ENCODE peak calls at places on chromosomes 13 and 19, in four cellular contexts. P, V, H and I are unnamed samples.

GRCh38 chr13:24271231-24271610 is 38.2 kb upstream of the C1QTNF9 start:
- DNase-seq in V (no peak), P (no peak), H (no peak), I (no peak)

GRCh38 chr19:18205180-18205915 is 1.5 kb upstream of the RAB3A start:
- DNase-seq in V (peak), P (peak), H (peak), I (peak)

GRCh38 chr13:113616991-113617749 is 32.6 kb downstream of the TFDP1 start:
- DNase-seq in H (peak), P (peak), V (peak), I (no peak)

GRCh38 chr19:13887039-13887438 is 10.1 kb downstream of the NANOS3 start:
- DNase-seq in H (no peak), P (no peak), V (no peak), I (no peak)

GRCh38 chr19:33400856-33401682 is 27.6 kb downstream of the CEBPG start:
- DNase-seq in P (no peak), V (peak), H (no peak), I (no peak)

GRCh38 chr19:42066075-42066754 is 3.8 kb downstream of the GRIK5 start:
- DNase-seq in V (no peak), P (no peak), H (no peak), I (no peak)

GRCh38 chr19:13459351-13459750 is 46.9 kb downstream of the CACNA1A start:
- DNase-seq in V (no peak), H (no peak), P (no peak), I (no peak)

GRCh38 chr19:38032151-38032550 is 125.1 kb downstream of the SIPA1L3 start:
- DNase-seq in V (no peak), P (no peak), H (peak), I (no peak)

GRCh38 chr19:42176649-42176989 is 40.9 kb downstream of the DEDD2 start:
- DNase-seq in V (no peak), P (no peak), H (no peak), I (no peak)

GRCh38 chr19:58562126-58563033 is 4.0 kb upstream of the UBE2M start:
- DNase-seq in H (no peak), V (peak), P (peak), I (no peak)

GRCh38 chr13:40316301-40316700 is 350.1 kb downstream of the FOXO1 start:
- DNase-seq in V (no peak), H (no peak), P (no peak), I (no peak)
- H3K4me3 ChIP-seq in V (no peak), H (no peak), P (no peak), I (no peak)

GRCh38 chr13:73073050-73073449 is 14.2 kb downstream of the KLF5 start:
- DNase-seq in H (no peak), V (no peak), P (no peak), I (no peak)

GRCh38 chr13:73075546-73075945 is 16.7 kb downstream of the KLF5 start:
- DNase-seq in H (no peak), V (no peak), P (peak), I (no peak)

GRCh38 chr13:73076013-73076412 is 17.2 kb downstream of the KLF5 start:
- DNase-seq in V (no peak), H (no peak), P (no peak), I (no peak)

GRCh38 chr13:73072501-73072900 is 13.7 kb downstream of the KLF5 start:
- DNase-seq in P (no peak), H (no peak), V (no peak), I (no peak)

DNA sequence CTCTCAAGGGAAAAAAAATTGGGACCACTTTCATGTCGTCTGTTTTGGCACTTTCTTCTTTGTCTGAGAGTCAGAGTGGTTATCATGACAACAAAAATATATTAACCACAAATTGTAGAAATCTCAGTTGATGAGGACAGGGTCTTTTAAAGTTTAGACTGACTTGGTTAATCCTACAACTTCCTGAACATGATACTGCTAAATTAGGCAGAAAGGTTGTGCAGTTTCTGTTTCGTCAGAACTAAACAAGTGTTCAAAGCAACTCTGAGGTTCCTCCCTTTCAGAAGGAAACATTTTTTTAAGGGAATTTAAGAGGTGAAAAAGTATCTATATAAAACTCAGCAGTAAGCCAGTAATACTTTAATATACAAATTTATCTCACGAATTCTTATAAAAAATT is 15.3 kb downstream of the KLF5 start:
- DNase-seq in P (no peak), H (no peak), V (no peak), I (no peak)
- H3K4me3 ChIP-seq in P (no peak), H (no peak), V (no peak), I (no peak)

DNA sequence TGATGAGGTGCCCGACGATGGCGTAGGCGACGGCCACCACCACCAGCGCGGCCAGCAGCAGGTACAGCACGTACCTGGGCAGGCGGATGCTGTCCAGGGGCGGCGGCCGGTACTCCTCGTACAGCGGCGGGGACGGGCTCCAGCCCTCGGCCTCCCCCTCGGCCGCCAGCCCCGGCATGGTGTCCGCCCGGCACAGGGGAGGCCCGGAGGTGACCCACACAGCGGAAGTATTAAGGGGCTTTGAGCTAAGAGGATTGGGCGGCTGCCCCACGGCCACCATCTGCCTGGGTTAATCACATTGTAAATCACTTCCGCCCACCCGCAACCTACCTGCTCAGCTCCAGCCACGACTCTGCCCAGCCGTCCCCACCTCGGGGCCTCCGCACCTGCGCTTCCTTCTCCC is at the start of gene SMIM44:
- DNase-seq in H (no peak), V (no peak), P (no peak), I (no peak)
- H3K4me3 ChIP-seq in H (no peak), V (no peak), P (no peak), I (no peak)

GRCh38 chr13:48236528-48237353 is 3.7 kb downstream of the ITM2B start:
- DNase-seq in H (no peak), V (no peak), P (no peak), I (no peak)
- H3K4me3 ChIP-seq in H (no peak), V (peak), P (no peak), I (no peak)

DNA sequence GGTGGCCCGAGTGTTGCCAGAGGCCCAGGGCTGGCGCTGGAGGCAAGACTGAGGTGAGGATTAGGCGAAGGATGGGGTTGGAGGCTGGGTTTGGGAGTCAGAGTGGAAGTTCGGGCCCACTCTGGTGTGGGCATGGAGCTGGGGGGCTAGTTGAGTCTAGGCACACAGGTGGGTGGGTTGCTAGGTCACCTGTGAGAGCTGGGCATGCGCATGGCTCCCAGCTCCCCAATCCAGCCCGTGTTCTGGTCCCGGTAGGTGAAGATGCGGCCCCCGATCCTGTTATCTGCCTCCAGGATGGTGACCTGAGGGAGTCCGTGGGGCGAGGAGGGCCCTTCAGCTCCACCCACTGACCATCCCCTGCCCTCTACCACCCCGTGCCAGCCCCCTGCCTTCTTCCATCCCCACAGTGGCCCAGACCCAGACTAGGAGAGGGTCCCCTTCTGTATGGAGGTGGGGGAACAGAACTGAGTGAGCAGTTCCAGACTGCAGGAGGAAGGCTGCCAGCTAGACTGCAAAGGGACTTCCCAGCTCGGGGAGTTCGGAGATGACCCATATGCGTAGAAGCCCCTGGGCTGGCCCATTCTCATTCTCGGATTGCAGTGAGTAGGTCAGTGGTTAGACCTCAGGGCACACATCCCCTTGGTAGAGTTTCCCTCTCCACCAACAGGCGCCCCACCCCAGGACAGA is 1.7 kb downstream of the IL4I1 start:
- DNase-seq in P (no peak), V (no peak), H (no peak), I (no peak)
- H3K4me3 ChIP-seq in P (no peak), V (no peak), H (no peak), I (no peak)